ENCODE peak calls at places on chromosomes 5 and 9, in five cellular contexts. H is H1, Z is K562, I is HepG2, A is GM12878. V is an unnamed sample.

GRCh38 chr9:95773061-95773433 is 102.4 kb upstream of the ERCC6L2 start:
- DNase-seq in I (no peak), Z (no peak), H (no peak), A (no peak), V (no peak)

GRCh38 chr5:102668220-102668930 is 86.7 kb upstream of the PAM start:
- DNase-seq in H (no peak), I (no peak), A (no peak), Z (no peak), V (no peak)

GRCh38 chr5:132266836-132267160 is 9.3 kb downstream of the PDLIM4 start:
- DNase-seq in H (no peak), I (no peak), A (no peak), Z (no peak), V (no peak)

GRCh38 chr9:133715866-133716563 is 22.1 kb downstream of the SARDH start:
- DNase-seq in H (no peak), I (peak; percentile 60), A (no peak), Z (peak; percentile 31), V (peak; percentile 61)

GRCh38 chr5:94407023-94407422 is 211.4 kb downstream of the KIAA0825 start:
- DNase-seq in I (no peak), A (no peak), H (no peak), Z (no peak), V (no peak)

GRCh38 chr5:63963080-63963735 is 963 bp upstream of the HTR1A start:
- DNase-seq in I (peak; percentile 56), A (peak; percentile 1), Z (peak; percentile 34), H (no peak), V (peak; percentile 66)

GRCh38 chr5:113435571-113435970 is 782 bp upstream of the TSSK1B start:
- DNase-seq in Z (no peak), A (no peak), H (no peak), I (no peak), V (no peak)

GRCh38 chr5:157484768-157485167 is 24.8 kb downstream of the NIPAL4 start:
- DNase-seq in H (no peak), A (no peak), I (peak; percentile 38), Z (no peak), V (no peak)

GRCh38 chr5:5421149-5421960 is 1.1 kb upstream of the ICE1 start:
- DNase-seq in Z (peak; percentile 50), I (no peak), A (no peak), H (no peak), V (no peak)

GRCh38 chr5:64570395-64570996 is 64.7 kb downstream of the RGS7BP start:
- DNase-seq in Z (no peak), I (no peak), H (no peak), A (no peak), V (no peak)

GRCh38 chr5:34497031-34497808 is 158.9 kb upstream of the RAI14 start:
- DNase-seq in A (no peak), H (no peak), I (no peak), Z (no peak), V (no peak)

GRCh38 chr5:65907138-65907537 is 19.2 kb upstream of the ERBIN start:
- DNase-seq in I (no peak), Z (no peak), A (no peak), H (no peak), V (no peak)

GRCh38 chr9:113854310-113854709 is 21.8 kb upstream of the ZNF618 start:
- DNase-seq in A (no peak), H (no peak), I (no peak), Z (no peak), V (no peak)

GRCh38 chr5:103362211-103362610 is 103.6 kb downstream of the MACIR start:
- DNase-seq in Z (no peak), H (no peak), A (no peak), I (no peak), V (no peak)

GRCh38 chr9:76818271-76818670 is 54.0 kb downstream of the PCA3 start:
- DNase-seq in Z (no peak), H (peak; percentile 29), A (no peak), I (peak; percentile 15), V (no peak)

GRCh38 chr9:2307480-2307879 is 292.3 kb downstream of the SMARCA2 start:
- DNase-seq in A (no peak), I (no peak), Z (no peak), H (no peak), V (no peak)

GRCh38 chr5:78221964-78222451 is 72.5 kb downstream of the AP3B1 start:
- DNase-seq in A (peak; percentile 92), H (peak; percentile 27), I (no peak), Z (no peak), V (peak; percentile 25)
- TF ChIP-seq ATF2 in A (peak; percentile 94), H (no peak), I (no peak), Z (no peak), V (no peak)

DNA sequence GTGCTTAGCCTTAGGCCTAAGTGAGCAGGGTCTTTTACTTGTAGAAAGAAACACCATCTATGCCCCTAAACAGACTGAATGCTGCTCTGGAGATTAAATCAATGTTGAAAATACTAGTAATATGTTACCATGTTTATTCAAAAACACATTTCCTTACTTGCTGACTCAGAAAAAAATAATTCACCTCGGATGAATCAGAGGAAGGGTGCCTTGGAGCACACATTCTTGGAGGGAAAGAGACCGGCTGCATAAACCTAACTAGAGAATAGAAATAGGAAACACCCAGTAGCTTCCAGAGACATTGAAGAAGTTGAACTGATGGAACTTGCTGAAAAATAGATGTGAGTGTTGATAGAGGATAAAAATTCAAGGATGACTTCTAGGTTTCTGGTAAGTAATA is 77.0 kb upstream of the MINAR2 start:
- DNase-seq in I (no peak), H (no peak), A (no peak), Z (no peak), V (no peak)
- TF ChIP-seq USF2 in I (no peak), H (no peak), A (no peak), Z (no peak), V (no peak)

GRCh38 chr9:89815903-89816573 is 211.2 kb downstream of the GADD45G start:
- DNase-seq in H (no peak), Z (no peak), I (no peak), A (peak; percentile 69), V (no peak)
- TF ChIP-seq ATF2 in H (no peak), Z (no peak), I (no peak), A (no peak), V (no peak)

DNA sequence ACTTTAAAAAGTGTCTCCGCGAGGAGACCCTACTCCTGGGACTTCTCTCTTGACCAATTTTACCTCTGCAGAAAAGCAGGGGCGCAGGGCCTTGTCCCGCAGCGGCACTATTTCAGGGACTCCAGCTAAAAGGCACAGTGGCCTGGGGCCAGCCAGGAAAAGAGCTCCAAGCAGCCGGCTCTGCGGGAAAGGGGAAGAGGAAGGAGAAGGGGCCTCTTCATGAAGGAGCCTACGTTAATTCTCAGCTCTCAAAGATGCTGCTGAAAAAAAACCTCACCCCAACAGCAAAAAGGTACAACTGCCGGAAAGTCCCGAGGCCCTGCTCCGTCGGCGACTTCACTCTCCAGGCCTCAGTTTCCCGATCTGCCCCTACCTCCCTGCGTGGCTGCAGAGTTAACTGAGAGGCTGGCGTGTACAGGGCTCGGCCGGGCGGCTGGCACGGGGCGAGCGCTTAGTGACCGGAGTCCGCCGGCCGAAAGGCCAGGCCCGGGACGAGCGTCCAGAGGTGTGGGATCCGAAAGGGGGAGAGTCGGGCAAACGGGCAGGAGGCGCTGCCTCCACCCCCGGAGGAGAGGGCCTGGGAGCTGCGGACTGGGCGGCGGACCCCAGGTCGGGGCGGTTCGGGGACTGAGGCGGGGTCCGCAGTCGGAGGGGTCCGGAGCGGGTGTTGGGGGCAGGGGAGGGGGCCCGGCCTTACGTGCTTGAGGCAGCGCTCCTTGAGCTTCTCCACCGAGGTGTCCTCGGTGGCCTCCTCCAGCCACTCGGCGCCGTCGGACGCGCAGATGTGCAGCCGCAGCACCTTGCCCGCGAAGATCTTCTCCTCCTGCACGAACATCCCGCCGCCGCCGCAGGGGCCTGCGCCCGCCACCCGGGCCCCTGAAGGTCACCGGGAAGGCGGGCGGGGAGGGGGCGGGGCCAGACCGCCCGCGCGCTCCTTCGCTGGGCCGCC is 571 bp downstream of the UBAC1 start:
- DNase-seq in H (no peak), Z (peak; percentile 69), A (no peak), I (no peak), V (no peak)
- TF ChIP-seq USF2 in H (no peak), Z (no peak), A (no peak), I (no peak), V (no peak)

DNA sequence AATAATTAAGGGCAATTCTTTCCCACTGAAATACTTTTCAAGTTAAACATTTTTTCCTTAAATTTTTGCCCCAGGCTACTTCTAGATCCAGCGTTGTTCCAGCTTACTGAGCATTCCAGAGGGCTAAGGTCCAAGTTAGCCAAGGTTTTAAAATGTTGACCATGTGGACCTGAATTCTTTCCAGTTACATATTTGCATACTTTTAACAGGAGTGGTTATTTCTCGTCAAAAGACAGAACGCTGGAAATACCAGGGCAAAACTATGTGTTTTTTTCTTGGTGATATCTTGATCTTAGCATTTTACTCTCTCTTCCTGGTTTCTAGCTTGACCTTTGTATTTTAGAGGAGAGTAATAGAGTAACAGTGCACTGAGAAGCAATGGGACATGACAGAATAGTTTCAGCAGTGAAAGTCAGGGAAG is 32.8 kb downstream of the TMC1 start:
- DNase-seq in Z (no peak), A (no peak), I (peak; percentile 73), H (no peak), V (no peak)
- TF ChIP-seq ATF2 in Z (no peak), A (no peak), I (no peak), H (no peak), V (no peak)

GRCh38 chr5:151676719-151677118 is 10.0 kb downstream of the SPARC start:
- DNase-seq in Z (no peak), A (no peak), I (no peak), H (no peak), V (no peak)

GRCh38 chr5:151678713-151679112 is 8.0 kb downstream of the SPARC start:
- DNase-seq in I (no peak), A (no peak), H (no peak), Z (no peak), V (no peak)

GRCh38 chr5:151675956-151676712 is 10.6 kb downstream of the SPARC start:
- DNase-seq in Z (no peak), I (no peak), H (no peak), A (no peak), V (no peak)

GRCh38 chr5:151679421-151680155 is 7.1 kb downstream of the SPARC start:
- DNase-seq in I (no peak), Z (no peak), H (no peak), A (no peak), V (no peak)

DNA sequence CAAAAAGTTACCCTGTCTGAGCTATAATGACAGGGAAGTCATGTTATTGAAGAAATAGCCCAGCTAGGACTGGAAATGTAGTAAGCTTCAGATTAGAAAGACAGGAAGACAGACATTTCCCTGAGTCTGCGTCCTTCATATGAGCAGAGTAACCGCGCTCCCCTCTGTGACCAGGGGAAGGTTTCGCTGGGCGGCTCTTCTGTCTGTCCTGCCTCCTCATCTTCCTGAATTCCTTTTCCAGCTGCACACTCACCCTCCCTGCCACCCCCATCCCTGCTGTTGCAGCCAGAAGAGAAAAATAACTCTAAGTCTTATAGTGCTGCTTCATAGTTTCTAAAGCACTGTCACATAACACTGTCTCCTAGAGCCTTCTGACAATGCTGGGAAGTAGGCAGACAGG is 8.6 kb downstream of the SPARC start:
- DNase-seq in Z (no peak), H (no peak), I (no peak), A (no peak), V (no peak)
- TF ChIP-seq USF2 in Z (no peak), H (no peak), I (no peak), A (no peak), V (no peak)

DNA sequence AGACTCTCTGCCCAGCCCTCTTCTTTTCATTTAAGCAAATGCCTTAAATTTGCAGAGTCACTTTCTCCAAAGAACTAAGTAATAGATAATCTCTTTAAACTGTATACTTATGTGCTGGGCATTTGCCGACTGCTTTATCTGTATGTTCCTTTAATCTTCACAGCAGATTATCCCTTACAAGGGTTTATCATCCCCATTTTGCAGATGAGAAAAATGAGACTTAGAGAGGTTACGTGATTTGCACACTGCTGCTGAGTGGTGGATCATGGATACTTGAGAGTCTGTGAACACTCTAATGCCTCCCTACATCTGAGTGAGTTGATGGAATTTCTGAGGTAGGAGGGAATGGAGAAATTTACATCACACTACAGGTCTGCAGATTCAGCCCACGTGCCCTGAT is 4.2 kb downstream of the ZNF79 start:
- DNase-seq in I (no peak), Z (no peak), H (no peak), A (no peak), V (no peak)
- TF ChIP-seq ATF2 in I (no peak), Z (no peak), H (no peak), A (no peak), V (no peak)